ENCODE peak calls at places on chromosomes 6 and 20, in six cellular contexts. One of them, this sample, is unnamed.

GRCh38 chr6:158516098-158516497 is 43.8 kb upstream of the TMEM181 start:
- DNase-seq in GM03348: no peak
- DNase-seq in H54: no peak
- DNase-seq in fibroblast of mammary gland: no peak
- DNase-seq in mesenchymal stem cell: no peak
- DNase-seq in SW480: no peak
- DNase-seq in this sample: no peak

GRCh38 chr20:50540620-50541605 is 30.7 kb downstream of the PTPN1 start:
- DNase-seq in GM03348: peak; percentile 72
- DNase-seq in mesenchymal stem cell: peak; percentile 93
- DNase-seq in SW480: peak; percentile 95
- DNase-seq in fibroblast of mammary gland: peak; percentile 81
- DNase-seq in H54: peak; percentile 51
- DNase-seq in this sample: no peak

GRCh38 chr6:116101790-116102189 is 1.1 kb downstream of the NT5DC1 start:
- DNase-seq in H54: no peak
- DNase-seq in fibroblast of mammary gland: no peak
- DNase-seq in GM03348: no peak
- DNase-seq in SW480: no peak
- DNase-seq in mesenchymal stem cell: no peak
- DNase-seq in this sample: no peak

GRCh38 chr20:2101057-2101934 is at the start of gene STK35:
- DNase-seq in GM03348: peak; percentile 88
- DNase-seq in fibroblast of mammary gland: peak; percentile 47
- DNase-seq in H54: peak; percentile 78
- DNase-seq in mesenchymal stem cell: no peak
- DNase-seq in SW480: peak; percentile 84
- DNase-seq in this sample: no peak

GRCh38 chr6:4879724-4880372 is 103.6 kb downstream of the CDYL start:
- DNase-seq in SW480: no peak
- DNase-seq in mesenchymal stem cell: no peak
- DNase-seq in GM03348: no peak
- DNase-seq in H54: no peak
- DNase-seq in fibroblast of mammary gland: no peak
- DNase-seq in this sample: no peak

GRCh38 chr6:101401792-101402617 is 8.5 kb downstream of the GRIK2 start:
- DNase-seq in fibroblast of mammary gland: no peak
- DNase-seq in GM03348: peak; percentile 42
- DNase-seq in H54: no peak
- DNase-seq in mesenchymal stem cell: peak; percentile 44
- DNase-seq in SW480: no peak
- DNase-seq in this sample: peak; percentile 97

GRCh38 chr6:134247271-134247833 is 70.6 kb downstream of the SGK1 start:
- DNase-seq in GM03348: no peak
- DNase-seq in H54: no peak
- DNase-seq in fibroblast of mammary gland: no peak
- DNase-seq in SW480: peak; percentile 32
- DNase-seq in mesenchymal stem cell: no peak
- DNase-seq in this sample: no peak

GRCh38 chr6:88641178-88641903 is 322.1 kb downstream of the RNGTT start:
- DNase-seq in H54: no peak
- DNase-seq in fibroblast of mammary gland: no peak
- DNase-seq in mesenchymal stem cell: peak; percentile 41
- DNase-seq in GM03348: peak; percentile 2
- DNase-seq in SW480: no peak
- DNase-seq in this sample: no peak

GRCh38 chr6:33170176-33171095 is 21.8 kb downstream of the COL11A2 start:
- DNase-seq in GM03348: no peak
- DNase-seq in SW480: no peak
- DNase-seq in H54: no peak
- DNase-seq in fibroblast of mammary gland: no peak
- DNase-seq in mesenchymal stem cell: no peak
- DNase-seq in this sample: peak; percentile 27

GRCh38 chr6:15763827-15764226 is 101.0 kb upstream of the DTNBP1 start:
- DNase-seq in fibroblast of mammary gland: peak; percentile 73
- DNase-seq in SW480: peak; percentile 65
- DNase-seq in H54: no peak
- DNase-seq in GM03348: no peak
- DNase-seq in mesenchymal stem cell: peak; percentile 82
- DNase-seq in this sample: no peak

GRCh38 chr6:84065718-84066290 is 32.2 kb downstream of the MRAP2 start:
- DNase-seq in SW480: no peak
- DNase-seq in fibroblast of mammary gland: peak; percentile 68
- DNase-seq in H54: peak; percentile 12
- DNase-seq in GM03348: peak; percentile 19
- DNase-seq in mesenchymal stem cell: no peak
- DNase-seq in this sample: no peak

GRCh38 chr20:1813101-1813529 is 82.1 kb upstream of the SIRPA start:
- DNase-seq in GM03348: peak; percentile 81
- DNase-seq in SW480: peak; percentile 26
- DNase-seq in mesenchymal stem cell: peak; percentile 91
- DNase-seq in H54: peak; percentile 38
- DNase-seq in fibroblast of mammary gland: peak; percentile 93
- DNase-seq in this sample: no peak

GRCh38 chr20:62818592-62819493 is 2.0 kb downstream of the COL9A3 start:
- DNase-seq in mesenchymal stem cell: no peak
- DNase-seq in H54: peak; percentile 98
- DNase-seq in GM03348: peak; percentile 28
- DNase-seq in SW480: peak; percentile 86
- DNase-seq in fibroblast of mammary gland: peak; percentile 52
- DNase-seq in this sample: peak; percentile 94

GRCh38 chr20:2032168-2032567 is 38.3 kb upstream of the PDYN start:
- DNase-seq in H54: no peak
- DNase-seq in SW480: peak; percentile 4
- DNase-seq in fibroblast of mammary gland: no peak
- DNase-seq in mesenchymal stem cell: no peak
- DNase-seq in GM03348: no peak
- DNase-seq in this sample: no peak

GRCh38 chr20:3313681-3314080 is 74.7 kb upstream of the SLC4A11 start:
- DNase-seq in fibroblast of mammary gland: no peak
- DNase-seq in SW480: no peak
- DNase-seq in GM03348: no peak
- DNase-seq in mesenchymal stem cell: peak; percentile 2
- DNase-seq in H54: no peak
- DNase-seq in this sample: no peak

GRCh38 chr6:113713665-113714064 is 143.5 kb upstream of the MARCKS start:
- DNase-seq in GM03348: no peak
- DNase-seq in SW480: no peak
- DNase-seq in H54: no peak
- DNase-seq in fibroblast of mammary gland: no peak
- DNase-seq in mesenchymal stem cell: peak; percentile 69
- DNase-seq in this sample: no peak

GRCh38 chr6:156848533-156848932 is 71.4 kb downstream of the ARID1B start:
- DNase-seq in mesenchymal stem cell: peak; percentile 59
- DNase-seq in SW480: no peak
- DNase-seq in H54: no peak
- DNase-seq in fibroblast of mammary gland: peak; percentile 19
- DNase-seq in GM03348: no peak
- DNase-seq in this sample: peak; percentile 90

GRCh38 chr6:143337201-143337949 is 113.1 kb downstream of the ADAT2 start:
- DNase-seq in SW480: no peak
- DNase-seq in fibroblast of mammary gland: no peak
- DNase-seq in mesenchymal stem cell: peak; percentile 12
- DNase-seq in GM03348: no peak
- DNase-seq in H54: peak; percentile 9
- DNase-seq in this sample: peak; percentile 79

GRCh38 chr20:20530428-20531151 is 162.7 kb downstream of the INSM1 start:
- DNase-seq in fibroblast of mammary gland: no peak
- DNase-seq in mesenchymal stem cell: no peak
- DNase-seq in H54: no peak
- DNase-seq in GM03348: no peak
- DNase-seq in SW480: no peak
- DNase-seq in this sample: no peak

GRCh38 chr6:255418-256090 is 36.7 kb upstream of the DUSP22 start:
- DNase-seq in fibroblast of mammary gland: no peak
- DNase-seq in H54: no peak
- DNase-seq in GM03348: no peak
- DNase-seq in SW480: no peak
- DNase-seq in mesenchymal stem cell: no peak
- DNase-seq in this sample: no peak

GRCh38 chr20:10551732-10552724 is 116.9 kb downstream of the SLX4IP start:
- DNase-seq in fibroblast of mammary gland: no peak
- DNase-seq in mesenchymal stem cell: peak; percentile 33
- DNase-seq in SW480: no peak
- DNase-seq in GM03348: no peak
- DNase-seq in H54: no peak
- DNase-seq in this sample: no peak

GRCh38 chr6:169198885-169199284 is 54.8 kb downstream of the THBS2 start:
- DNase-seq in GM03348: no peak
- DNase-seq in SW480: no peak
- DNase-seq in fibroblast of mammary gland: no peak
- DNase-seq in H54: no peak
- DNase-seq in mesenchymal stem cell: no peak
- DNase-seq in this sample: no peak

GRCh38 chr6:150230877-150231428 is 88.1 kb downstream of the PPP1R14C start:
- DNase-seq in mesenchymal stem cell: no peak
- DNase-seq in GM03348: no peak
- DNase-seq in fibroblast of mammary gland: no peak
- DNase-seq in H54: no peak
- DNase-seq in SW480: no peak
- DNase-seq in this sample: no peak

GRCh38 chr6:110874880-110875547 is 429 bp downstream of the AMD1 start:
- DNase-seq in SW480: peak; percentile 14
- DNase-seq in fibroblast of mammary gland: no peak
- DNase-seq in GM03348: peak; percentile 56
- DNase-seq in H54: no peak
- DNase-seq in mesenchymal stem cell: no peak
- DNase-seq in this sample: peak; percentile 51

GRCh38 chr20:7147220-7147601 is 379.7 kb downstream of the BMP2 start:
- DNase-seq in SW480: no peak
- DNase-seq in GM03348: no peak
- DNase-seq in mesenchymal stem cell: no peak
- DNase-seq in fibroblast of mammary gland: no peak
- DNase-seq in H54: no peak
- DNase-seq in this sample: no peak

GRCh38 chr6:119449253-119450156 is 99.9 kb upstream of the MAN1A1 start:
- DNase-seq in SW480: no peak
- DNase-seq in H54: no peak
- DNase-seq in mesenchymal stem cell: no peak
- DNase-seq in GM03348: no peak
- DNase-seq in fibroblast of mammary gland: no peak
- DNase-seq in this sample: no peak

GRCh38 chr6:85756982-85757381 is 114.3 kb upstream of the SYNCRIP start:
- DNase-seq in GM03348: peak; percentile 46
- DNase-seq in SW480: peak; percentile 16
- DNase-seq in H54: no peak
- DNase-seq in mesenchymal stem cell: peak; percentile 13
- DNase-seq in fibroblast of mammary gland: peak; percentile 45
- DNase-seq in this sample: no peak

GRCh38 chr6:27879795-27880194 is 32.4 kb downstream of the OR2B2 start:
- DNase-seq in H54: no peak
- DNase-seq in fibroblast of mammary gland: no peak
- DNase-seq in SW480: no peak
- DNase-seq in mesenchymal stem cell: no peak
- DNase-seq in GM03348: no peak
- DNase-seq in this sample: no peak

GRCh38 chr20:41837669-41838224 is 219.6 kb upstream of the CHD6 start:
- DNase-seq in H54: no peak
- DNase-seq in GM03348: no peak
- DNase-seq in SW480: no peak
- DNase-seq in mesenchymal stem cell: no peak
- DNase-seq in fibroblast of mammary gland: no peak
- DNase-seq in this sample: no peak

GRCh38 chr6:121608270-121608669 is 172.8 kb downstream of the GJA1 start:
- DNase-seq in SW480: no peak
- DNase-seq in mesenchymal stem cell: peak; percentile 77
- DNase-seq in H54: no peak
- DNase-seq in GM03348: no peak
- DNase-seq in fibroblast of mammary gland: peak; percentile 55
- DNase-seq in this sample: no peak

GRCh38 chr6:31070711-31071197 is 41.6 kb downstream of the C6orf15 start:
- DNase-seq in GM03348: peak; percentile 84
- DNase-seq in H54: peak; percentile 73
- DNase-seq in mesenchymal stem cell: peak; percentile 83
- DNase-seq in SW480: peak; percentile 73
- DNase-seq in fibroblast of mammary gland: peak; percentile 77
- DNase-seq in this sample: peak; percentile 30

GRCh38 chr6:108293527-108294296 is 1.1 kb upstream of the AFG1L start:
- DNase-seq in GM03348: no peak
- DNase-seq in fibroblast of mammary gland: no peak
- DNase-seq in H54: no peak
- DNase-seq in SW480: no peak
- DNase-seq in mesenchymal stem cell: no peak
- DNase-seq in this sample: no peak